ENCODE peak calls at places on chromosomes 3 and 15, in five cellular contexts. X is GM19239; S is GM04504; Q is stimulated activated CD8-positive, alpha-beta memory T cell treated with anti-CD3 and anti-CD28 coated beads, Interleukin-7, amount 100 ng/mL, for 1 hour; R is amniotic epithelial cell. F is an unnamed sample.

GRCh38 chr3:152835311-152836102 is 576 bp downstream of the P2RY1 start:
- DNase-seq in R (peak; percentile 53), X (peak; percentile 25), Q (no peak), S (no peak), F (peak; percentile 56)

GRCh38 chr3:157261000-157261399 is 101.1 kb upstream of the CCNL1 start:
- DNase-seq in R (peak; percentile 74), S (peak; percentile 28), X (no peak), Q (no peak), F (no peak)

GRCh38 chr15:70722266-70723123 is 40.9 kb downstream of the UACA start:
- DNase-seq in X (peak; percentile 6), S (no peak), R (peak; percentile 68), Q (no peak), F (peak; percentile 19)

GRCh38 chr15:40197434-40197833 is 36.6 kb downstream of the BUB1B start:
- DNase-seq in X (no peak), Q (no peak), R (no peak), S (no peak), F (no peak)

GRCh38 chr15:51234181-51234927 is 104.0 kb downstream of the CYP19A1 start:
- DNase-seq in X (no peak), Q (no peak), R (no peak), S (no peak), F (no peak)

GRCh38 chr15:58475573-58476524 is 44.1 kb downstream of the LIPC start:
- DNase-seq in S (peak; percentile 50), R (peak; percentile 84), X (no peak), Q (no peak), F (no peak)

GRCh38 chr3:184380210-184380626 is 364 bp downstream of the CHRD start:
- DNase-seq in S (no peak), X (no peak), R (peak; percentile 18), Q (no peak), F (peak; percentile 87)

GRCh38 chr15:89776274-89777072 is at the start of gene MESP2:
- DNase-seq in Q (peak; percentile 12), S (peak; percentile 51), R (peak; percentile 49), X (peak; percentile 82), F (peak; percentile 88)

GRCh38 chr3:64797000-64797399 is 109.2 kb upstream of the ADAMTS9 start:
- DNase-seq in S (no peak), X (no peak), Q (no peak), R (no peak), F (no peak)

GRCh38 chr3:141798455-141798854 is 35.2 kb downstream of the GRK7 start:
- DNase-seq in Q (no peak), X (no peak), R (peak; percentile 76), S (no peak), F (no peak)

GRCh38 chr3:20984594-20985207 is 766.3 kb downstream of the ZNF385D start:
- DNase-seq in S (no peak), X (no peak), Q (no peak), R (no peak), F (no peak)

GRCh38 chr3:144112437-144112836 is 140.8 kb downstream of the DIPK2A start:
- DNase-seq in S (no peak), X (no peak), R (no peak), Q (no peak), F (no peak)

GRCh38 chr15:71612066-71612715 is 198.2 kb upstream of the NR2E3 start:
- DNase-seq in R (peak; percentile 31), S (no peak), X (no peak), Q (no peak), F (no peak)

GRCh38 chr15:96122077-96123027 is 208.1 kb upstream of the NR2F2 start:
- DNase-seq in Q (no peak), R (no peak), X (no peak), S (no peak), F (no peak)

GRCh38 chr3:140834266-140835037 is 107.2 kb upstream of the SLC25A36 start:
- DNase-seq in X (no peak), Q (no peak), S (no peak), R (peak; percentile 5), F (no peak)

GRCh38 chr15:85168642-85169173 is 187.1 kb downstream of the PDE8A start:
- DNase-seq in Q (peak; percentile 12), X (peak; percentile 19), R (no peak), S (no peak), F (peak; percentile 32)

GRCh38 chr15:78565951-78566774 is 843 bp downstream of the CHRNA5 start:
- DNase-seq in Q (no peak), R (peak; percentile 13), X (peak; percentile 30), S (no peak), F (peak; percentile 26)

GRCh38 chr3:112635674-112636073 is 5.3 kb downstream of the CCDC80 start:
- DNase-seq in X (no peak), S (peak; percentile 80), Q (no peak), R (peak; percentile 93), F (no peak)

GRCh38 chr3:50089603-50089945 is 855 bp downstream of the RBM5 start:
- DNase-seq in Q (no peak), S (no peak), X (no peak), R (peak; percentile 21), F (peak; percentile 28)

GRCh38 chr3:13017361-13018038 is 55.7 kb downstream of the IQSEC1 start:
- DNase-seq in X (no peak), Q (no peak), S (no peak), R (no peak), F (no peak)

GRCh38 chr3:152402698-152403456 is 134.1 kb downstream of the MBNL1 start:
- DNase-seq in R (peak; percentile 49), Q (no peak), S (no peak), X (no peak), F (no peak)

GRCh38 chr3:99962703-99963102 is 145.0 kb downstream of the CMSS1 start:
- DNase-seq in Q (no peak), R (peak; percentile 96), X (no peak), S (peak; percentile 42), F (no peak)

GRCh38 chr3:38721207-38721772 is 71.8 kb upstream of the SCN5A start:
- DNase-seq in X (no peak), Q (no peak), R (no peak), S (no peak), F (no peak)

GRCh38 chr3:186896875-186897274 is 33.5 kb upstream of the ST6GAL1 start:
- DNase-seq in X (no peak), R (peak; percentile 24), Q (no peak), S (no peak), F (no peak)

GRCh38 chr15:78140296-78140695 is 8.9 kb upstream of the IDH3A start:
- DNase-seq in X (no peak), S (no peak), Q (no peak), R (no peak), F (no peak)

GRCh38 chr3:111903067-111903511 is 44.0 kb downstream of the PHLDB2 start:
- DNase-seq in S (peak; percentile 51), Q (no peak), X (no peak), R (peak; percentile 70), F (no peak)

GRCh38 chr3:134846943-134847342 is 51.9 kb downstream of the EPHB1 start:
- DNase-seq in S (peak; percentile 78), X (no peak), Q (no peak), R (peak; percentile 83), F (no peak)

GRCh38 chr15:74333662-74334061 is 33.8 kb downstream of the CYP11A1 start:
- DNase-seq in R (no peak), Q (no peak), X (no peak), S (no peak), F (no peak)

GRCh38 chr3:160018959-160019358 is 30.3 kb downstream of the IL12A start:
- DNase-seq in S (no peak), Q (no peak), X (no peak), R (no peak), F (no peak)

GRCh38 chr3:139642981-139643380 is 34.8 kb downstream of the NMNAT3 start:
- DNase-seq in Q (no peak), X (no peak), S (no peak), R (no peak), F (no peak)